ENCODE peak calls at places on chromosomes 13 and 19, in four cellular contexts. D is NT2/D1, B is HepG2, X is HEK293T. Z is an unnamed sample.
A peak's percentile ranks its signal among the peaks of the same experiment; 100 is the strongest.

GRCh38 chr19:36210497-36210896 is 4.0 kb downstream of the ZNF565 start:
- DNase-seq in B (no peak), D (no peak), X (no peak), Z (no peak)

GRCh38 chr19:13024958-13025653 is 29.8 kb downstream of the NFIX start:
- DNase-seq in D (no peak), B (no peak), X (no peak), Z (no peak)

GRCh38 chr19:36113895-36114762 is 546 bp downstream of the POLR2I start:
- DNase-seq in B (no peak), D (no peak), X (no peak), Z (no peak)

GRCh38 chr19:35261356-35262100 is 7.2 kb upstream of the USF2 start:
- DNase-seq in X (no peak), D (no peak), B (no peak), Z (no peak)

GRCh38 chr13:30026093-30026492 is 175.7 kb upstream of the UBL3 start:
- DNase-seq in X (no peak), B (no peak), D (no peak), Z (no peak)

GRCh38 chr13:45933203-45934014 is 81.9 kb upstream of the SIAH3 start:
- DNase-seq in X (no peak), B (no peak), D (no peak), Z (no peak)

GRCh38 chr19:13850910-13851753 is 25.8 kb upstream of the NANOS3 start:
- DNase-seq in X (no peak), D (no peak), B (peak; percentile 91), Z (no peak)

GRCh38 chr13:65985632-65986031 is 1244.5 kb downstream of the PCDH9 start:
- DNase-seq in D (peak; percentile 3), X (no peak), B (peak; percentile 16), Z (peak; percentile 69)

GRCh38 chr19:53541971-53542370 is 4.0 kb downstream of the ZNF331 start:
- DNase-seq in B (no peak), D (no peak), X (no peak), Z (no peak)

GRCh38 chr19:4083677-4084546 is 17.2 kb upstream of the ZBTB7A start:
- DNase-seq in B (no peak), X (no peak), D (no peak), Z (no peak)

GRCh38 chr19:50331187-50332013 is 2.2 kb upstream of the KCNC3 start:
- DNase-seq in B (no peak), X (no peak), D (no peak), Z (peak; percentile 61)

GRCh38 chr19:2013683-2013961 is 1.9 kb downstream of the BTBD2 start:
- DNase-seq in X (no peak), B (no peak), D (no peak), Z (no peak)

GRCh38 chr13:23984541-23984940 is 87.2 kb upstream of the C1QTNF9B start:
- DNase-seq in B (no peak), X (no peak), D (no peak), Z (no peak)

GRCh38 chr19:17021793-17022590 is 4.6 kb downstream of the CPAMD8 start:
- DNase-seq in B (peak; percentile 11), D (no peak), X (no peak), Z (no peak)

GRCh38 chr19:50565984-50566903 is 2.0 kb downstream of the LRRC4B start:
- DNase-seq in B (no peak), X (no peak), D (no peak), Z (peak; percentile 70)

GRCh38 chr13:102597029-102598015 is 536 bp downstream of the TPP2 start:
- DNase-seq in X (peak; percentile 6), B (no peak), D (no peak), Z (no peak)

GRCh38 chr19:53545271-53546065 is 7.5 kb downstream of the ZNF331 start:
- DNase-seq in B (no peak), D (no peak), X (no peak), Z (no peak)

GRCh38 chr19:34998777-34999497 is 1.2 kb upstream of the GRAMD1A start:
- DNase-seq in B (peak; percentile 23), X (no peak), D (peak; percentile 54), Z (no peak)

GRCh38 chr19:36392916-36393673 is 14.1 kb upstream of the ZFP14 start:
- DNase-seq in X (no peak), B (no peak), D (no peak), Z (no peak)

GRCh38 chr19:41767105-41767504 is 11.8 kb downstream of the CEACAM6 start:
- DNase-seq in B (no peak), X (no peak), D (no peak), Z (no peak)

GRCh38 chr13:26872444-26873173 is 112.0 kb upstream of the GPR12 start:
- DNase-seq in B (peak; percentile 31), D (peak; percentile 44), X (peak; percentile 75), Z (peak; percentile 43)

GRCh38 chr19:33447336-33448158 is 74.0 kb downstream of the CEBPG start:
- DNase-seq in X (no peak), D (no peak), B (no peak), Z (no peak)

GRCh38 chr19:5030136-5030820 is 61.4 kb downstream of the KDM4B start:
- DNase-seq in X (no peak), B (no peak), D (no peak), Z (no peak)

GRCh38 chr13:91643394-91643793 is 245.0 kb downstream of the GPC5 start:
- DNase-seq in X (no peak), B (no peak), D (no peak), Z (no peak)

GRCh38 chr19:47331931-47332547 is at the start of gene C5AR2:
- DNase-seq in D (no peak), B (no peak), X (no peak), Z (no peak)

GRCh38 chr19:45676851-45677263 is 8.8 kb downstream of the GIPR start:
- DNase-seq in B (no peak), X (no peak), D (no peak), Z (peak; percentile 85)

GRCh38 chr19:32199501-32200040 is 145.8 kb upstream of the ZNF507 start:
- DNase-seq in B (no peak), D (no peak), X (no peak), Z (peak; percentile 19)

GRCh38 chr19:5498817-5499535 is 43.8 kb downstream of the ZNRF4 start:
- DNase-seq in X (peak; percentile 26), B (no peak), D (peak; percentile 97), Z (peak; percentile 67)

GRCh38 chr19:46030861-46031550 is 8.2 kb upstream of the PGLYRP1 start:
- DNase-seq in B (no peak), D (no peak), X (no peak), Z (no peak)

GRCh38 chr13:84994582-84994981 is 804.6 kb downstream of the SLITRK6 start:
- DNase-seq in D (no peak), B (peak; percentile 69), X (no peak), Z (no peak)

GRCh38 chr19:14004619-14005380 is 1.3 kb downstream of the RFX1 start:
- DNase-seq in X (no peak), D (no peak), B (peak; percentile 58), Z (no peak)

GRCh38 chr13:41652735-41653361 is 195.5 kb downstream of the RGCC start:
- DNase-seq in B (peak; percentile 62), D (no peak), X (no peak), Z (no peak)
- TF ChIP-seq SUZ12 in B (no peak), D (no peak), X (no peak), Z (no peak)

GRCh38 chr13:35761440-35762252 is 285.2 kb upstream of the MAB21L1 start:
- DNase-seq in D (no peak), X (no peak), B (no peak), Z (no peak)
- TF ChIP-seq SUZ12 in D (no peak), X (no peak), B (no peak), Z (no peak)

DNA sequence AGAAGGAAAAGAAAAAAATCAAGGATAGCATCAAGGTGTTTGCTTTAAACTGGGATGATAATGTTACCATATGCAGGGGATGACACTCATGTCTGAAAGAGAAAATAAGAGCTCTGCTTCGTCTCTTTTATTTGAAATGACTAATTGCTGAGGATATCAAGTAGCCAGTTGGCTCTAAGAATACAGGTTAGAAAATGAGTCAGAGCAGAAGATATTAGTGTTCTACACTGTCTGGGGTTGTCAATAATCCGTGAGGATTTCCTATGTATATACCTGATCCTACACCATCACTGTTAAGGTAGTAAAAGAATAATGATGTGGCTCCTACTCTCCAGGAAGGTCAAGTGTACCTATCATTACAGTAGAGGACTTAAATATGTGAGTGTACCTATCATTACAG is 562.5 kb downstream of the GPC6 start:
- DNase-seq in D (no peak), X (no peak), B (no peak), Z (no peak)
- TF ChIP-seq SUZ12 in D (no peak), X (no peak), B (no peak), Z (no peak)

GRCh38 chr19:7172794-7173193 is 103.3 kb downstream of the ZNF557 start:
- DNase-seq in X (no peak), D (no peak), B (no peak), Z (no peak)
- TF ChIP-seq SUZ12 in X (no peak), D (no peak), B (no peak), Z (no peak)